ENCODE peak calls at places on chromosomes 6 and 20, in six cellular contexts. One of them, this sample, is unnamed. For H3K4me1, the result is how much of the 10 kb centered on the place peaks cover.

GRCh38 chr6:24549674-24550418 is 55.1 kb downstream of the ALDH5A1 start:
- DNase-seq in OCI-LY7: no peak
- DNase-seq in GM23248: no peak
- DNase-seq in effector memory CD4-positive, alpha-beta T cell: no peak
- DNase-seq in lower lobe of right lung: no peak
- DNase-seq in psoas muscle: no peak
- DNase-seq in this sample: no peak

GRCh38 chr6:73722318-73723060 is 26.5 kb downstream of the CD109 start:
- DNase-seq in OCI-LY7: no peak
- DNase-seq in GM23248: peak
- DNase-seq in effector memory CD4-positive, alpha-beta T cell: no peak
- DNase-seq in lower lobe of right lung: no peak
- DNase-seq in psoas muscle: no peak
- DNase-seq in this sample: no peak

GRCh38 chr6:4313044-4313686 is 177.8 kb upstream of the ECI2 start:
- DNase-seq in OCI-LY7: peak
- DNase-seq in GM23248: peak
- DNase-seq in effector memory CD4-positive, alpha-beta T cell: no peak
- DNase-seq in lower lobe of right lung: no peak
- DNase-seq in psoas muscle: no peak
- DNase-seq in this sample: peak

GRCh38 chr20:60428651-60429050 is 470.4 kb downstream of the CDH26 start:
- DNase-seq in OCI-LY7: no peak
- DNase-seq in GM23248: no peak
- DNase-seq in effector memory CD4-positive, alpha-beta T cell: no peak
- DNase-seq in lower lobe of right lung: no peak
- DNase-seq in psoas muscle: no peak
- DNase-seq in this sample: no peak

GRCh38 chr6:109449789-109450673 is 5.5 kb downstream of the MICAL1 start:
- DNase-seq in OCI-LY7: peak
- DNase-seq in GM23248: no peak
- DNase-seq in effector memory CD4-positive, alpha-beta T cell: no peak
- DNase-seq in lower lobe of right lung: no peak
- DNase-seq in psoas muscle: no peak
- DNase-seq in this sample: no peak

GRCh38 chr6:134534708-134535149 is 216.8 kb upstream of the SGK1 start:
- DNase-seq in OCI-LY7: no peak
- DNase-seq in GM23248: peak
- DNase-seq in effector memory CD4-positive, alpha-beta T cell: no peak
- DNase-seq in lower lobe of right lung: no peak
- DNase-seq in psoas muscle: no peak
- DNase-seq in this sample: no peak

GRCh38 chr6:18141805-18142590 is 12.9 kb downstream of the TPMT start:
- DNase-seq in OCI-LY7: no peak
- DNase-seq in GM23248: no peak
- DNase-seq in effector memory CD4-positive, alpha-beta T cell: no peak
- DNase-seq in lower lobe of right lung: no peak
- DNase-seq in psoas muscle: no peak
- DNase-seq in this sample: no peak

GRCh38 chr6:154995241-154996162 is at the start of gene TIAM2:
- DNase-seq in OCI-LY7: no peak
- DNase-seq in GM23248: peak
- DNase-seq in effector memory CD4-positive, alpha-beta T cell: no peak
- DNase-seq in lower lobe of right lung: no peak
- DNase-seq in psoas muscle: peak
- DNase-seq in this sample: no peak

GRCh38 chr6:117034547-117034946 is 157.5 kb downstream of the RFX6 start:
- DNase-seq in OCI-LY7: no peak
- DNase-seq in GM23248: no peak
- DNase-seq in effector memory CD4-positive, alpha-beta T cell: no peak
- DNase-seq in lower lobe of right lung: no peak
- DNase-seq in psoas muscle: no peak
- DNase-seq in this sample: no peak

GRCh38 chr20:8153281-8153908 is 21.3 kb downstream of the PLCB1 start:
- DNase-seq in OCI-LY7: no peak
- DNase-seq in GM23248: no peak
- DNase-seq in effector memory CD4-positive, alpha-beta T cell: no peak
- DNase-seq in lower lobe of right lung: no peak
- DNase-seq in psoas muscle: no peak
- DNase-seq in this sample: no peak

GRCh38 chr20:58408603-58409246 is 19.7 kb downstream of the VAPB start:
- DNase-seq in OCI-LY7: peak
- DNase-seq in GM23248: no peak
- DNase-seq in effector memory CD4-positive, alpha-beta T cell: no peak
- DNase-seq in lower lobe of right lung: no peak
- DNase-seq in psoas muscle: no peak
- DNase-seq in this sample: no peak

GRCh38 chr6:3540980-3541379 is 84.1 kb upstream of the SLC22A23 start:
- DNase-seq in OCI-LY7: no peak
- DNase-seq in GM23248: no peak
- DNase-seq in effector memory CD4-positive, alpha-beta T cell: no peak
- DNase-seq in lower lobe of right lung: no peak
- DNase-seq in psoas muscle: no peak
- DNase-seq in this sample: no peak

GRCh38 chr20:25525857-25526256 is 59.5 kb downstream of the NINL start:
- DNase-seq in OCI-LY7: no peak
- DNase-seq in GM23248: peak
- DNase-seq in effector memory CD4-positive, alpha-beta T cell: no peak
- DNase-seq in lower lobe of right lung: no peak
- DNase-seq in psoas muscle: no peak
- DNase-seq in this sample: no peak

GRCh38 chr20:64056639-64056888 is 6.4 kb upstream of the TCEA2 start:
- DNase-seq in OCI-LY7: no peak
- DNase-seq in GM23248: no peak
- DNase-seq in effector memory CD4-positive, alpha-beta T cell: no peak
- DNase-seq in lower lobe of right lung: no peak
- DNase-seq in psoas muscle: no peak
- DNase-seq in this sample: no peak

GRCh38 chr6:140915001-140915950 is 1217.4 kb upstream of the GJE1 start:
- DNase-seq in OCI-LY7: no peak
- DNase-seq in GM23248: no peak
- DNase-seq in effector memory CD4-positive, alpha-beta T cell: no peak
- DNase-seq in lower lobe of right lung: no peak
- DNase-seq in psoas muscle: no peak
- DNase-seq in this sample: no peak

GRCh38 chr6:132780770-132781371 is 17.6 kb downstream of the SLC18B1 start:
- DNase-seq in OCI-LY7: peak
- DNase-seq in GM23248: peak
- DNase-seq in effector memory CD4-positive, alpha-beta T cell: no peak
- DNase-seq in lower lobe of right lung: no peak
- DNase-seq in psoas muscle: no peak
- DNase-seq in this sample: no peak

GRCh38 chr6:3825851-3826581 is 23.2 kb upstream of the FAM50B start:
- DNase-seq in OCI-LY7: no peak
- DNase-seq in GM23248: peak
- DNase-seq in effector memory CD4-positive, alpha-beta T cell: no peak
- DNase-seq in lower lobe of right lung: peak
- DNase-seq in psoas muscle: peak
- DNase-seq in this sample: peak

GRCh38 chr6:49348561-49348960 is 114.5 kb downstream of the MMUT start:
- DNase-seq in OCI-LY7: no peak
- DNase-seq in GM23248: no peak
- DNase-seq in effector memory CD4-positive, alpha-beta T cell: no peak
- DNase-seq in lower lobe of right lung: no peak
- DNase-seq in psoas muscle: no peak
- DNase-seq in this sample: no peak

GRCh38 chr20:8854566-8854965 is 214.3 kb upstream of the PLCB4 start:
- DNase-seq in OCI-LY7: no peak
- DNase-seq in GM23248: peak
- DNase-seq in effector memory CD4-positive, alpha-beta T cell: no peak
- DNase-seq in lower lobe of right lung: peak
- DNase-seq in psoas muscle: peak
- DNase-seq in this sample: no peak

GRCh38 chr6:14791525-14791924 is 454.3 kb upstream of the JARID2 start:
- DNase-seq in OCI-LY7: no peak
- DNase-seq in GM23248: peak
- DNase-seq in effector memory CD4-positive, alpha-beta T cell: no peak
- DNase-seq in lower lobe of right lung: no peak
- DNase-seq in psoas muscle: no peak
- DNase-seq in this sample: no peak

GRCh38 chr20:60993647-60994046 is 258.4 kb upstream of the CDH4 start:
- DNase-seq in OCI-LY7: no peak
- DNase-seq in GM23248: peak
- DNase-seq in effector memory CD4-positive, alpha-beta T cell: no peak
- DNase-seq in lower lobe of right lung: no peak
- DNase-seq in psoas muscle: no peak
- DNase-seq in this sample: no peak

GRCh38 chr20:52166150-52166549 is 25.4 kb downstream of the ZFP64 start:
- DNase-seq in OCI-LY7: no peak
- DNase-seq in GM23248: no peak
- DNase-seq in effector memory CD4-positive, alpha-beta T cell: no peak
- DNase-seq in lower lobe of right lung: no peak
- DNase-seq in psoas muscle: no peak
- DNase-seq in this sample: no peak

GRCh38 chr20:41989935-41990635 is 371.9 kb upstream of the CHD6 start:
- DNase-seq in OCI-LY7: no peak
- DNase-seq in GM23248: no peak
- DNase-seq in effector memory CD4-positive, alpha-beta T cell: no peak
- DNase-seq in lower lobe of right lung: no peak
- DNase-seq in psoas muscle: no peak
- DNase-seq in this sample: no peak

GRCh38 chr20:45092898-45093297 is 8.0 kb downstream of the KCNS1 start:
- DNase-seq in OCI-LY7: no peak
- DNase-seq in GM23248: no peak
- DNase-seq in effector memory CD4-positive, alpha-beta T cell: no peak
- DNase-seq in lower lobe of right lung: no peak
- DNase-seq in psoas muscle: no peak
- DNase-seq in this sample: no peak

DNA sequence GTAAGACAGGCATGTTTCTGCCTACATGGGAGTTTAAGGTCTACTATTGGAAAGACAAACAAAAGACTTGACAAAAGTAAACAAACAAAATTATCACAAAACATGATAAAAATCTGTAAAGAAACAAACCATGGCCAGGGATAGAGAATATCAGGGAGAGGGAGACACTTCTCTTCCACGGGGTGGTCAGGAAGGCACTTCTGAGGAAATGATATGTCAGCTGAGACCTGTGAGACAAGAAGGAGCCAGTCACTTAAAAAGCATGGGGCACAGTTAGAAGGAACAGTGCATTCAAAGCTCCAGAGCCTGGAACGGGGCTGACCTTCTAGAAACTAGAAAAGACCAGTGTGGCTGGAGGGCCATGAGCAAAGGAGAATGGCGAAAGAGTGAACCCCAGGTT is 35.1 kb upstream of the SLC16A10 start:
- DNase-seq in OCI-LY7: no peak
- DNase-seq in GM23248: no peak
- DNase-seq in effector memory CD4-positive, alpha-beta T cell: no peak
- DNase-seq in lower lobe of right lung: no peak
- DNase-seq in psoas muscle: no peak
- DNase-seq in this sample: no peak
- H3K4me1 ChIP-seq in OCI-LY7: under half
- H3K4me1 ChIP-seq in GM23248: under half
- H3K4me1 ChIP-seq in effector memory CD4-positive, alpha-beta T cell: under half
- H3K4me1 ChIP-seq in lower lobe of right lung: under half
- H3K4me1 ChIP-seq in psoas muscle: under half
- H3K4me1 ChIP-seq in this sample: under half

GRCh38 chr6:32293695-32294094 is 69.8 kb upstream of the NOTCH4 start:
- DNase-seq in OCI-LY7: no peak
- DNase-seq in GM23248: no peak
- DNase-seq in effector memory CD4-positive, alpha-beta T cell: no peak
- DNase-seq in lower lobe of right lung: no peak
- DNase-seq in psoas muscle: no peak
- DNase-seq in this sample: no peak

GRCh38 chr6:32294566-32294965 is 70.7 kb upstream of the NOTCH4 start:
- DNase-seq in OCI-LY7: no peak
- DNase-seq in GM23248: no peak
- DNase-seq in effector memory CD4-positive, alpha-beta T cell: no peak
- DNase-seq in lower lobe of right lung: no peak
- DNase-seq in psoas muscle: no peak
- DNase-seq in this sample: no peak

GRCh38 chr6:32290886-32291450 is 67.1 kb upstream of the NOTCH4 start:
- DNase-seq in OCI-LY7: no peak
- DNase-seq in GM23248: peak
- DNase-seq in effector memory CD4-positive, alpha-beta T cell: no peak
- DNase-seq in lower lobe of right lung: no peak
- DNase-seq in psoas muscle: no peak
- DNase-seq in this sample: no peak

GRCh38 chr6:32288426-32288825 is 64.6 kb upstream of the NOTCH4 start:
- DNase-seq in OCI-LY7: no peak
- DNase-seq in GM23248: no peak
- DNase-seq in effector memory CD4-positive, alpha-beta T cell: no peak
- DNase-seq in lower lobe of right lung: no peak
- DNase-seq in psoas muscle: no peak
- DNase-seq in this sample: no peak

DNA sequence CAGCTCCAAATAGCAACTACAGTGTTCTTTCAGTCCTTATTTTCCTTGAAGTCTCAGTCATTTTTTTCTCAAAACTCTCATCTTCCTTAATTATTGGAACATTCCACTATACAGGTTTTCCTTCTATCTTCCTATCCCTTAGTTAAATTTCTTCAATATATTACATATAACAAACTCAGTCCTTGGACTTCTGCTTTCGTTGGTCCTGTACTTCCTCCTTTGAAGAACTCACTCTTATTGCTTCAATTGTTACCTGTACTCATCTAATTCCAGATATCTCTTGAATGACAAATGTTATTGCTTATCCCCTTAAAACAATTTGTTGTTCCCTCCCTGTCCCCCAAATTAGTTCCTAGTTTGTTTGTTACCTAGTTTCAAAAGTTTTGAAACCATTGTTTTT is 67.7 kb upstream of the NOTCH4 start:
- DNase-seq in OCI-LY7: peak
- DNase-seq in GM23248: no peak
- DNase-seq in effector memory CD4-positive, alpha-beta T cell: no peak
- DNase-seq in lower lobe of right lung: no peak
- DNase-seq in psoas muscle: no peak
- DNase-seq in this sample: no peak
- H3K4me1 ChIP-seq in OCI-LY7: under half
- H3K4me1 ChIP-seq in GM23248: under half
- H3K4me1 ChIP-seq in effector memory CD4-positive, alpha-beta T cell: under half
- H3K4me1 ChIP-seq in lower lobe of right lung: under half
- H3K4me1 ChIP-seq in psoas muscle: under half
- H3K4me1 ChIP-seq in this sample: under half

DNA sequence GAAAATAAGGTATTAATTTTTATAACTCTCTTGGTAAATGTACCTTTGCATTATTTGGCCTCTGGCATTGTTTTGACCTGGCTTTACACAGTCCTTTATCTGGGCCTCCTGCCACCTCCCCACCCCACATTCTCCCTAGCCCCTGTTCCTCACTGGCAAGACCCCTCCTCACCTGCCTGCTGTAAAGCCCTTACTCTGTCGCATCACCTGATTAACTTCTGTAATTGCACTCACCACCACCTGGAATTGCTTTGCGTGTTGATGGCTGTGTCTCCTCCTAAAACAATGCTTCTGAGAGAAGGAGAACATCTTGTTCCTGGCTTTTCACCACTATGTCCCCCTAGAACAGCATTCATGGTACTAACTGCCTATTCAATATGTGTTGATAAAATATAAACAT is 24.8 kb downstream of the SNX9 start:
- DNase-seq in OCI-LY7: no peak
- DNase-seq in GM23248: no peak
- DNase-seq in effector memory CD4-positive, alpha-beta T cell: no peak
- DNase-seq in lower lobe of right lung: no peak
- DNase-seq in psoas muscle: no peak
- DNase-seq in this sample: no peak
- H3K4me1 ChIP-seq in OCI-LY7: under half
- H3K4me1 ChIP-seq in GM23248: half or more
- H3K4me1 ChIP-seq in effector memory CD4-positive, alpha-beta T cell: under half
- H3K4me1 ChIP-seq in lower lobe of right lung: under half
- H3K4me1 ChIP-seq in psoas muscle: under half
- H3K4me1 ChIP-seq in this sample: under half

GRCh38 chr20:50387218-50387995 is 122.8 kb upstream of the PTPN1 start:
- DNase-seq in OCI-LY7: no peak
- DNase-seq in GM23248: no peak
- DNase-seq in effector memory CD4-positive, alpha-beta T cell: no peak
- DNase-seq in lower lobe of right lung: no peak
- DNase-seq in psoas muscle: no peak
- DNase-seq in this sample: no peak
- H3K4me1 ChIP-seq in OCI-LY7: under half
- H3K4me1 ChIP-seq in GM23248: under half
- H3K4me1 ChIP-seq in effector memory CD4-positive, alpha-beta T cell: under half
- H3K4me1 ChIP-seq in lower lobe of right lung: under half
- H3K4me1 ChIP-seq in psoas muscle: under half
- H3K4me1 ChIP-seq in this sample: under half

This sample was measured in pancreas.